ENCODE peak calls at places on chromosomes 7 and 10, in six cellular contexts. One of them, this sample, is unnamed.

GRCh38 chr10:102401735-102402511 is 6.4 kb downstream of the NFKB2 start:
- DNase-seq in cerebellar nuclear complex: no peak
- DNase-seq in T follicular helper cell: no peak
- DNase-seq in spleen: no peak
- DNase-seq in NCI-H774: no peak
- DNase-seq in A549: peak
- DNase-seq in this sample: no peak

GRCh38 chr7:99923200-99923599 is 3.9 kb upstream of the TRIM4 start:
- DNase-seq in cerebellar nuclear complex: no peak
- DNase-seq in T follicular helper cell: no peak
- DNase-seq in spleen: no peak
- DNase-seq in NCI-H774: no peak
- DNase-seq in A549: no peak
- DNase-seq in this sample: no peak

GRCh38 chr7:75815381-75816046 is 1.9 kb upstream of the CCL24 start:
- DNase-seq in cerebellar nuclear complex: no peak
- DNase-seq in T follicular helper cell: no peak
- DNase-seq in spleen: no peak
- DNase-seq in NCI-H774: no peak
- DNase-seq in A549: no peak
- DNase-seq in this sample: no peak

GRCh38 chr7:24405002-24405401 is 121.0 kb downstream of the NPY start:
- DNase-seq in cerebellar nuclear complex: no peak
- DNase-seq in T follicular helper cell: no peak
- DNase-seq in spleen: no peak
- DNase-seq in NCI-H774: no peak
- DNase-seq in A549: no peak
- DNase-seq in this sample: no peak

GRCh38 chr10:43352951-43353350 is 18.5 kb upstream of the FXYD4 start:
- DNase-seq in cerebellar nuclear complex: no peak
- DNase-seq in T follicular helper cell: no peak
- DNase-seq in spleen: peak
- DNase-seq in NCI-H774: peak
- DNase-seq in A549: no peak
- DNase-seq in this sample: no peak

GRCh38 chr7:151252961-151253691 is 4.6 kb upstream of the SMARCD3 start:
- DNase-seq in cerebellar nuclear complex: no peak
- DNase-seq in T follicular helper cell: no peak
- DNase-seq in spleen: no peak
- DNase-seq in NCI-H774: no peak
- DNase-seq in A549: no peak
- DNase-seq in this sample: no peak

GRCh38 chr10:124047427-124048157 is 45.8 kb downstream of the CHST15 start:
- DNase-seq in cerebellar nuclear complex: no peak
- DNase-seq in T follicular helper cell: no peak
- DNase-seq in spleen: no peak
- DNase-seq in NCI-H774: no peak
- DNase-seq in A549: no peak
- DNase-seq in this sample: no peak

GRCh38 chr10:24120651-24121050 is 88.3 kb upstream of the KIAA1217 start:
- DNase-seq in cerebellar nuclear complex: no peak
- DNase-seq in T follicular helper cell: no peak
- DNase-seq in spleen: no peak
- DNase-seq in NCI-H774: no peak
- DNase-seq in A549: no peak
- DNase-seq in this sample: no peak

GRCh38 chr7:135291809-135292253 is 58.2 kb downstream of the STRA8 start:
- DNase-seq in cerebellar nuclear complex: no peak
- DNase-seq in T follicular helper cell: no peak
- DNase-seq in spleen: no peak
- DNase-seq in NCI-H774: peak
- DNase-seq in A549: peak
- DNase-seq in this sample: no peak

This sample was measured in cardiac septum.